ENCODE peak calls at places on chromosomes 7 and 10, in four cellular contexts. Z is A549, E is trophoblast cell, A is GM23248. B is an unnamed sample. For H3K4me1, the result is how much of the 10 kb centered on the place peaks cover.

GRCh38 chr7:24200407-24200806 is 83.6 kb upstream of the NPY start:
- DNase-seq in Z (no peak), E (no peak), A (no peak), B (no peak)

GRCh38 chr7:24318326-24318725 is 34.3 kb downstream of the NPY start:
- DNase-seq in Z (peak), E (no peak), A (peak), B (no peak)

GRCh38 chr7:141243368-141243767 is 169.5 kb downstream of the TMEM178B start:
- DNase-seq in Z (no peak), E (no peak), A (no peak), B (no peak)

GRCh38 chr7:75756340-75757297 is 15.4 kb downstream of the CCL26 start:
- DNase-seq in Z (peak), E (peak), A (peak), B (peak)

GRCh38 chr10:50538473-50539398 is 85.0 kb downstream of the SGMS1 start:
- DNase-seq in Z (no peak), E (no peak), A (peak), B (no peak)

GRCh38 chr10:46995234-46995633 is 84.0 kb downstream of the PTPN20 start:
- DNase-seq in Z (no peak), E (no peak), A (peak), B (no peak)

GRCh38 chr7:68217426-68217825 is 1220.8 kb downstream of the TYW1 start:
- DNase-seq in Z (no peak), E (no peak), A (no peak), B (no peak)

GRCh38 chr7:44981035-44981706 is 2.4 kb upstream of the MYO1G start:
- DNase-seq in Z (no peak), E (peak), A (no peak), B (no peak)

GRCh38 chr7:50266893-50267386 is 37.6 kb upstream of the IKZF1 start:
- DNase-seq in Z (no peak), E (no peak), A (no peak), B (no peak)

GRCh38 chr7:44307905-44308740 is 17.3 kb downstream of the CAMK2B start:
- DNase-seq in Z (no peak), E (no peak), A (no peak), B (peak)

GRCh38 chr10:132684164-132684891 is 101.6 kb downstream of the NKX6-2 start:
- DNase-seq in Z (no peak), E (no peak), A (peak), B (peak)

GRCh38 chr7:6276911-6277408 is 4.5 kb upstream of the CYTH3 start:
- DNase-seq in Z (no peak), E (peak), A (no peak), B (peak)

GRCh38 chr7:1694981-1695511 is 25.0 kb downstream of the ELFN1 start:
- DNase-seq in Z (no peak), E (no peak), A (no peak), B (no peak)

GRCh38 chr10:131980757-131981428 is 830 bp downstream of the BNIP3 start:
- DNase-seq in Z (no peak), E (peak), A (peak), B (peak)

GRCh38 chr7:156160811-156161210 is 348.5 kb upstream of the SHH start:
- DNase-seq in Z (peak), E (no peak), A (no peak), B (no peak)

GRCh38 chr7:23331132-23331531 is 32.0 kb downstream of the MALSU1 start:
- DNase-seq in Z (no peak), E (no peak), A (no peak), B (no peak)

GRCh38 chr10:91799580-91799975 is 1.4 kb downstream of the TNKS2 start:
- DNase-seq in Z (no peak), E (peak), A (peak), B (no peak)

GRCh38 chr7:151134743-151135524 is 32.6 kb downstream of the GBX1 start:
- DNase-seq in Z (no peak), E (no peak), A (no peak), B (peak)

GRCh38 chr7:130723784-130724183 is 10.2 kb downstream of the KLF14 start:
- DNase-seq in Z (no peak), E (no peak), A (no peak), B (peak)

GRCh38 chr10:111511751-111512150 is 434.9 kb downstream of the ADRA2A start:
- DNase-seq in Z (no peak), E (no peak), A (peak), B (no peak)

GRCh38 chr10:58385784-58386112 is 538 bp downstream of the TFAM start:
- DNase-seq in Z (peak), E (peak), A (peak), B (peak)

GRCh38 chr7:135260930-135261721 is 27.5 kb downstream of the STRA8 start:
- DNase-seq in Z (no peak), E (no peak), A (peak), B (no peak)

GRCh38 chr7:29857654-29858053 is 51.3 kb downstream of the WIPF3 start:
- DNase-seq in Z (no peak), E (no peak), A (no peak), B (no peak)
- H3K4me1 ChIP-seq in Z (under half), E (under half), A (under half), B (under half)

DNA sequence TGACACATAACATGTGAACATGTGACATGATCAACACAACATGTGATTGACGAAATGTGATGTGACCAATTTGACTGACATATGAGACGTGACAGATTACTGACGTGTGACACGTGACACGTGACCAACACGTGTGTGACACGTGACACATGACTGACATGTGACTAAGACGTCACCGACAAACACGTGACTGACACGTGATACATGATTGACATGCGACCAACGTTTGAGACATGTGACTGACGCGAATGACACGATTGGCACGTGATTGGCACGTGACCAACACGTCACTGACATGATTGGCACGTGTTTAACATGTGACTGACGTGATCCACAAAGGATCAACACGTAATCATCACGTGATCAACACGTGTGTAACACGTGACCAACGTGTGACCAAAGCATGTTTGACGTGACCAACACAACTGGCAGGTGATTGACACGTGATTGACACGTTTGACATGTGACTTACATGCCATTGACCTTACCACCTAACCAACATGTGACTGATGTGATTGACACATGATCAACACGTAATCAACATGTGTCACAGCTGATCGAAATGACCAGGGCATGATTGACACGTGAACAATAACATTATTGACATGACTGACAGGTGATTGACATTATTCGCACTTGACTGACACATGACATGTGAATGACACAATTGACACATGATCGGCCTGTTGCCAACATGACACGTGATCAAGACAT is 23.7 kb downstream of the CRPPA start:
- DNase-seq in Z (peak), E (no peak), A (peak), B (no peak)
- H3K4me3 ChIP-seq in Z (no peak), E (peak), A (no peak), B (no peak)

GRCh38 chr10:124639646-124640045 is 104.5 kb downstream of the FAM53B start:
- DNase-seq in Z (no peak), E (peak), A (no peak), B (no peak)

GRCh38 chr10:124642076-124642710 is 102.0 kb downstream of the FAM53B start:
- DNase-seq in Z (no peak), E (no peak), A (no peak), B (no peak)

GRCh38 chr10:124640538-124641231 is 103.5 kb downstream of the FAM53B start:
- DNase-seq in Z (no peak), E (peak), A (no peak), B (no peak)

GRCh38 chr10:124640056-124640455 is 104.1 kb downstream of the FAM53B start:
- DNase-seq in Z (no peak), E (no peak), A (no peak), B (no peak)

GRCh38 chr10:124641282-124642075 is 102.7 kb downstream of the FAM53B start:
- DNase-seq in Z (no peak), E (peak), A (peak), B (peak)
- H3K4me2 ChIP-seq in Z (no peak), E (no peak), A (peak), B (peak)

GRCh38 chr10:69845574-69846251 is 44.0 kb downstream of the COL13A1 start:
- DNase-seq in Z (peak), E (no peak), A (peak), B (no peak)

GRCh38 chr10:69847883-69848282 is 46.2 kb downstream of the COL13A1 start:
- DNase-seq in Z (no peak), E (no peak), A (peak), B (no peak)

GRCh38 chr10:69844698-69845097 is 43.0 kb downstream of the COL13A1 start:
- DNase-seq in Z (no peak), E (no peak), A (no peak), B (no peak)

GRCh38 chr10:69847458-69847857 is 45.8 kb downstream of the COL13A1 start:
- DNase-seq in Z (no peak), E (no peak), A (no peak), B (no peak)

GRCh38 chr10:69846252-69847000 is 44.7 kb downstream of the COL13A1 start:
- DNase-seq in Z (no peak), E (no peak), A (no peak), B (no peak)
- H3K4me1 ChIP-seq in Z (under half), E (under half), A (under half), B (under half)

GRCh38 chr7:74305987-74306736 is 17.0 kb downstream of the CLIP2 start:
- DNase-seq in Z (no peak), E (no peak), A (no peak), B (peak)
- H3K4me3 ChIP-seq in Z (no peak), E (no peak), A (no peak), B (peak)

DNA sequence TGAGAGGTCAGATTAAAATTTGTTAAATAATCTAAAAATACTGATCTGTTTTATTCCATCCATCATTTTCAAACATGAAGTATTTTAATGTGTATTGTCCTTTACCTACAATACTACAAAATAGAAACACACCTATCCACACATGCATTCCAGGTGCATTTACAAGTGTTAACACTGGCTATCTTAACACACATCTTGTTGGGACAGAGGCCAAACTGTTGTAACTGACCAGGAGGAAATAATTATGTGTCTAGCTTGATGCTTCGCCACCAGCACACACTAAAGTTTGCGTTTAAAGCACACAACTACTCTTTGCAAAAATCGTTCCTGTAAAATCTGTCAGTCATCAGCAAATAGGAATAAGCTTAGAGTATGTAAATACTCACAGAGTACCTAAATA is 2.8 kb downstream of the PANK1 start:
- DNase-seq in Z (no peak), E (peak), A (no peak), B (no peak)
- H3K4me2 ChIP-seq in Z (no peak), E (no peak), A (no peak), B (no peak)

GRCh38 chr10:6532321-6532720 is 47.8 kb downstream of the PRKCQ start:
- DNase-seq in Z (no peak), E (no peak), A (no peak), B (no peak)
- H3K4me1 ChIP-seq in Z (under half), E (under half), A (under half), B (under half)

DNA sequence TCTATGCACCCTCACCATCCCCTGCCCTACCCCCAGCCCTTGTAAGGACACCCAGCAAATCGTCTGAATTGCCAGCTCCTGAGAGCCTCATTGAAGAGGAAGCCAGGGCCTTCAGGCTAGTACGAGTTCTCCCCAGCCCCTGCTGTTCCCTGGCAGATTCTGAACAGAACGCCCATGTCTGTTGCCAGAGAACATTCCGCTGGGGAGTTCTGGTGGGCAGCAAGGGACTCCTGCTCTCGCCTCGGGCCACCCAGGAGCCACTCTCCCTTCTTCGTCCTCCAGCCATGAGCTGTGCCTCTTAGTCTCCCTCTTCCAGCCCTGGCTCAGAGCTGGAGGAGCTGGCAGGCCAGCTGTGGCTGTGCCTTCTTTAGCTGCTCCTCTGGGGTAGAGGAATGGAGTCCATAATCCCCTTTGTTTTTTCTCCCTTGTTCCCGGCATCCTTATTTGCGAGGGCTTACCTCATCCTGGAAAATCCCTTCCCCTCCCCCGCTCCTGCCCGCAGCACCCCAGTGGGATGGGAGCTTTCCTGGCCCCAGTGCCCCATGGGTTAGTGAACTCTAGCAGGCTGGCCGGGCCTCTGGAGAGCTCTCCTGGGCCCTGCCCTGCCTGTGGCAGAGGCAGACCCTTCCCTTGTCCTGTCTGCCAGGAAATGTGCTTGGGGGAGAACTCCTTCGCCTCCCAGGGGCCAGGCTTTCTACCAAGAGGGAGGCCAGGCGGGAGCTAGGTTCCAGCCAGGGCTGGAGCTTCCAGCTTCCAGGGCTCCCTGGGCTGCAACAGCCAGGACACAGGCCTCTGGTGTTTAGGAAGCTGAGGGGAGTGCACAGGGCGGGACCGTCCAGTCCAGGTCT is 16.6 kb upstream of the TRIM8 start:
- DNase-seq in Z (peak), E (no peak), A (peak), B (peak)
- H3K4me3 ChIP-seq in Z (no peak), E (no peak), A (no peak), B (no peak)

DNA sequence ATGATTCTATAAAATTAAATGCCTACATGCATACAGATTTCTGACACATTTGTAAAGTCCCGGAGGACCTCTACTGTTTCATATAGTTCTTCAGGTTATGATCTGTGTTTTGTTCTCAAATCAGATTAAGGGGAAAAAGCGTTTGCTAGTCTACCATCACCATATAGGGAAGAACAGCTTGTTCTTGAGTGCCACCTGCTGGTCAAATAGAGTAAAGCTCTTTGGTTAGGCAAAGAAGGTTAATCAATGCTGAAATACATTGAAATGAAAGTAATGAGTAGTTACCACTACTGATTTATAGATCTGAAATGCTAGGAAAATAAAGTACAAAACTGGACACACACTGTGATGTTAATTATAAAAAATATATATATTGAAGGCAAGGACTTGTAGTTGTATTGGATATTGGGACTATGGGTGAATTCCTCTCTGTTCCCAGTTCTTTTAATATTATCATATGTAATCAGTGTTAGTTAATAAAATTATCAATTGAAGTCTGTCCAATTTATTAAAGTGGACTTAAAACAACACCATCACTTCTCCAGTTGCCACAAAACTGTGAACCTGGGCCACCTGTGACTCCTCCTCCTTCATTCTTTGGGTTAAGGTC is 72.6 kb upstream of the PDLIM1 start:
- DNase-seq in Z (peak), E (peak), A (peak), B (peak)
- H3K4me2 ChIP-seq in Z (no peak), E (no peak), A (no peak), B (no peak)

DNA sequence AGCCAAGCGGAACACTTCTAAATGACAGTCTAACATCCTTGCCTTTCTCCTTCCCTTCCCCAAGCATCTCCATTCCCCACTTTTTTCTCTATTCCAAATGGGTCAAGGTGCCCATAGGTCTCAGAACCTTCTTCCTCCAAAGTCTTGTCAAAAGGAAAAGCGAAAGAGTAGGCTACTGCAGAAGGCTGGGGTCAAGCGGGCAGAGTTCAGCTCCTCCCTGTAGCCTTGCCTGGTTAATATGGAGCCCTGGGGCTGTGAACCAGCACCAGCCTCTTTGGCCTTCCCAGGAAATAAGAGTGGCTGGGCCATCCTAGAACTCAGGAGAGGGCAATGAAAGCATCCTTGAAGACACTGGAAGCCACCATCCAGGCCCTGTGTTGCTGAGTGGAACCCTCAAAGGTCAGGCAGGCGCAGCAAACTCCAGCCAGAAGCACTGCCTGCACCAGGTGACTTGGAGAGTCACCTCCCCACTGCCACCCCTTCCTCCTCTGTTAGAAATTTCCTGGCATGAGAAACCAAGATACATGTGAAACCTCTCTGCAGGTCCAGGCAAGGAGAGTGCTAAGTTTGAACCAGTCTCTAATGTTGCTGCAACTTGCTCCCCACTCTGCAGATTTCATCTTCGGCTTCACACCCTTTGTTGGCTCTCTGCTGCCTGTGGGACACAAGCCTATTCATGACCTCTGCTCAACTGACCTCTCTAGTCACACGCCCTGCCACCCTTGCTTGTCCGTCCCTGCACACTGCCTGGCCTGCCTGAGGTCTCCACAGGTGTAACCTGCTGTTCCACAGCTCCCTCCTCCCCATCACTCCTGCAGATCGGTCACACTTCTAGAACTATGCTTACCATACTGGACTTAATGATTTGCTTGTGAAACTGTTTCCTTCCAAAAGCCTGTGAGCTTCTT is 74.9 kb downstream of the SH3PXD2A start:
- DNase-seq in Z (no peak), E (no peak), A (no peak), B (peak)
- H3K4me1 ChIP-seq in Z (under half), E (under half), A (under half), B (under half)

B was measured in osteoblast.